ENCODE peak calls at places on chromosome 19, in eight cellular contexts. M, Z, G, U, X, A, F and Q are unnamed samples.

GRCh38 chr19:43439183-43440063 is 24.7 kb downstream of the TEX101 start:
- DNase-seq in M (no peak), Z (no peak), G (no peak), A (no peak), F (peak; percentile 19), U (peak; percentile 86), X (no peak), Q (no peak)

GRCh38 chr19:18415177-18415867 is 3.9 kb upstream of the SSBP4 start:
- DNase-seq in G (peak; percentile 66), F (peak; percentile 59), X (peak; percentile 89), U (no peak), M (no peak), A (peak; percentile 67), Z (peak; percentile 55), Q (peak; percentile 91)

GRCh38 chr19:46021531-46022041 is 1.3 kb downstream of the PGLYRP1 start:
- DNase-seq in U (no peak), M (no peak), G (no peak), X (peak; percentile 40), Z (no peak), F (no peak), A (no peak), Q (no peak)

GRCh38 chr19:57888107-57888493 is 737 bp downstream of the ZNF814 start:
- DNase-seq in Z (no peak), U (no peak), F (no peak), X (no peak), A (no peak), M (peak; percentile 9), G (no peak), Q (no peak)

GRCh38 chr19:19434483-19435045 is 29.1 kb downstream of the GATAD2A start:
- DNase-seq in M (no peak), X (no peak), G (peak; percentile 39), U (no peak), A (no peak), F (peak; percentile 31), Z (no peak), Q (peak; percentile 59)

GRCh38 chr19:10639836-10640235 is 14.3 kb upstream of the ILF3 start:
- DNase-seq in U (no peak), G (no peak), X (no peak), Z (no peak), F (no peak), A (no peak), M (no peak), Q (no peak)

GRCh38 chr19:58058428-58058827 is 654 bp upstream of the ZNF135 start:
- DNase-seq in A (no peak), M (peak; percentile 8), Z (no peak), G (no peak), U (no peak), F (no peak), X (no peak), Q (no peak)

GRCh38 chr19:48137411-48137810 is 26.8 kb upstream of the PLA2G4C start:
- DNase-seq in X (no peak), G (no peak), F (no peak), Z (no peak), M (no peak), U (no peak), A (no peak), Q (no peak)

GRCh38 chr19:56601375-56601774 is 6.3 kb downstream of the ZNF71 start:
- DNase-seq in U (no peak), F (peak; percentile 41), Z (no peak), G (peak; percentile 8), A (no peak), X (no peak), M (no peak), Q (no peak)

DNA sequence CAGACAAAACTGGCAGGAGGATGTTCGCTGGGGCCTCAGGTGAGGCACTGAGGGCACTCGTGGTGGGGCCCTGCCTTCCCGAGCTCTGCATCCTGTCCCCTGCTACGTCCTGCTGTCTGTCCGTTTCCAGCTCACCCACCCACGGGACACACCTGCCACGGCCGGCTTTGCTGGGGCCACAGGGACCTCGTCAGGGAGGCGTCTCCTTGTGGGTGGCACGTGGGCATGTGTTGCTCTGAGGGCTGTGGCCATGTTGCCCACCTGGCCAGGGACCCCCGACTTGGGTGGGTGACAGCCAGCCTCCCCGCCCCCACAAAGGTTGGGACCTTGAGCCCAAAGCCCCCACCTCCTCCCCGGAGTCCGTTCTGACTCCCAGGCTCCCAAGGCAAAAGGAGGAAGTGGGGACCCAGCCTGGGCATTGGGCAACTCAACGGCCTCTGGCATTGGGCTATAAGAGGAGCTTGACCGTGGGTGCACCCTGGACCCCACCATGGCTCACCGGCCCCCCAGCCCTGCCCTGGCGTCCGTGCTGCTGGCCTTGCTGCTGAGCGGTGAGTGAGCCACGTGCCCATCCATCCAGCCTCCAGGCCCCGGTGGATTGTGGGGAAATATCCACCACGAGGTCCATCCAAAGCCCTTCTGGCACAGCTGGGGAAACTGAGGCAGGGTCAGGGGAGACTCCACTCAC is at the start of gene PRTN3:
- DNase-seq in X (peak; percentile 66), U (no peak), Z (peak; percentile 37), G (no peak), F (no peak), M (no peak), A (no peak), Q (no peak)
- H3K27ac ChIP-seq in X (no peak within 1 kb of the TSS), U (no peak within 1 kb of the TSS), Z (no peak within 1 kb of the TSS), G (no peak within 1 kb of the TSS), F (no peak within 1 kb of the TSS), M (no peak within 1 kb of the TSS), A (no peak within 1 kb of the TSS), Q (no peak within 1 kb of the TSS)

DNA sequence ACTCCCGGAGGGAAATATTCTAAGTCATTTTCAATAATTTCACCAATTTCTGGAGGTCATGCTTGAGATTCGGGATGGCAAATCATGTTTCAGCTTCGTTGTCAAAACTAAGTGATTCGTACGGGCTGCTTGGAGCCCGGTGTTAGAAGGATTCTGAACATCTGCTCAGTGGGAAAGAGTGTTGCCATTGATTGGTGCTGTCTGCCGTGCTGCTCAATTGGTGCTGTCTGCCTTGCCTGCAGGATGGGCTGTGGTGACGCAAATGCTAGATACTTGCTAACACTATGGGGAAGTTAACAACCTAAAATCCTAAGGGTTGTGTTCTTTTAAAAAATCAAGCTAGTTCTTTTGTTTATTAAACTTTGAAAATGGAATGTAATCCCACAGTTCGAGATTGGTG is 17.3 kb upstream of the CACNG8 start:
- DNase-seq in M (no peak), Z (no peak), X (no peak), F (peak; percentile 20), A (no peak), U (no peak), G (peak; percentile 11), Q (no peak)
- H3K27ac ChIP-seq in M (no peak overlapping the region), Z (no peak overlapping the region), X (no peak overlapping the region), F (no peak overlapping the region), A (no peak overlapping the region), U (no peak overlapping the region), G (no peak overlapping the region), Q (no peak overlapping the region)

GRCh38 chr19:44740351-44740824 is 8.1 kb upstream of the BCL3 start:
- DNase-seq in A (no peak), F (no peak), G (no peak), U (no peak), X (no peak), Z (no peak), M (no peak), Q (no peak)
- H3K27ac ChIP-seq in A (no peak overlapping the region), F (no peak overlapping the region), G (no peak overlapping the region), U (no peak overlapping the region), X (no peak overlapping the region), Z (no peak overlapping the region), M (no peak overlapping the region), Q (no peak overlapping the region)

GRCh38 chr19:16405091-16405490 is 66.7 kb downstream of the EPS15L1 start:
- DNase-seq in A (no peak), U (no peak), G (no peak), X (no peak), M (no peak), F (no peak), Z (no peak), Q (no peak)

GRCh38 chr19:16400911-16401675 is 70.7 kb downstream of the EPS15L1 start:
- DNase-seq in M (no peak), X (peak; percentile 83), F (peak; percentile 56), Z (peak; percentile 19), A (peak; percentile 62), G (peak; percentile 4), U (no peak), Q (no peak)

GRCh38 chr19:16404396-16404795 is 67.4 kb downstream of the EPS15L1 start:
- DNase-seq in G (no peak), X (no peak), A (no peak), M (no peak), U (no peak), Z (no peak), F (no peak), Q (no peak)

GRCh38 chr19:16402076-16402475 is 69.7 kb downstream of the EPS15L1 start:
- DNase-seq in Z (no peak), X (peak; percentile 13), F (no peak), A (no peak), M (no peak), G (no peak), U (no peak), Q (no peak)

DNA sequence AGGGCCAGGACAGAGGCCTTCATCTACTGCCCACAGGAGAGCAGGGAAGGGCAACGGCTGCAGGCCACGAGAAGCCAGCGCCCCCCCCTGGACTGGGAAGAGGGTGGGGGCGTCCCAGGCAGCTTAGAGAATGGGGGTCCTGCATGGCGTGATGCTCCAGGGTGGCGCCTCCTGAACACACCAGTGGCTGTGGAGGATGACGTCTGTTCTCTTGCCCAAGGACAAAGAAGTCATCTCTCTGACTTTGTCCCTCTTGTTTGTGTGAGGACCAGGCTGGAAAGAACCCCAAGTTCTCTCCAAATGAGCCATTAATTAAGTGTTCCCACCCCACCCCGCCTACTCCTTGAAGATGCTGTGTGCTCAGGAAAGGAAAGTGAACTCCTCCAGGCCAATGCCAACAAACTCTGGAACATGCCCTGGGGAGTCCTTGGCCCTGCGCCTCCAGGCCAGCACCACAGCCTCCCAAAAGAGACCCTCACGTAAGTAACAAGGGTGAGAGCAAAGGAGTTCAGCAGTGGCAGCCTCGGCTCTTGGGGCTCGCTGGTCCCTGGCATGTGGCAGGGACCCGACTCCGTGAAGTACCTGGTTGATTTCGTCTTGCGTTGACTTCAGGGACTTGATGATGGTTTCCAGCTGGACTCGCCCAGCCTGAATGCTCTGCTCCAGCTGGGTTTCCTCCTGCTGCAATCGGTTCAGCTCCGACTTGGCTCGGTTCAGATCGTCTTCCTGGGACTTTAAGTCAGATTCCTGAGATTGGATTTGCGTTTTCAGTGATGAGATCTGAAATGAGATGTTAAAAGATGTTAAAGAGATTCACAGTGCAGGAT is 68.4 kb downstream of the EPS15L1 start:
- DNase-seq in F (no peak), Z (no peak), M (no peak), X (no peak), G (no peak), U (no peak), A (no peak), Q (peak; percentile 53)
- H3K27ac ChIP-seq in F (no peak overlapping the region), Z (peak overlapping the region; percentile 1), M (no peak overlapping the region), X (no peak overlapping the region), G (no peak overlapping the region), U (no peak overlapping the region), A (no peak overlapping the region), Q (no peak overlapping the region)

DNA sequence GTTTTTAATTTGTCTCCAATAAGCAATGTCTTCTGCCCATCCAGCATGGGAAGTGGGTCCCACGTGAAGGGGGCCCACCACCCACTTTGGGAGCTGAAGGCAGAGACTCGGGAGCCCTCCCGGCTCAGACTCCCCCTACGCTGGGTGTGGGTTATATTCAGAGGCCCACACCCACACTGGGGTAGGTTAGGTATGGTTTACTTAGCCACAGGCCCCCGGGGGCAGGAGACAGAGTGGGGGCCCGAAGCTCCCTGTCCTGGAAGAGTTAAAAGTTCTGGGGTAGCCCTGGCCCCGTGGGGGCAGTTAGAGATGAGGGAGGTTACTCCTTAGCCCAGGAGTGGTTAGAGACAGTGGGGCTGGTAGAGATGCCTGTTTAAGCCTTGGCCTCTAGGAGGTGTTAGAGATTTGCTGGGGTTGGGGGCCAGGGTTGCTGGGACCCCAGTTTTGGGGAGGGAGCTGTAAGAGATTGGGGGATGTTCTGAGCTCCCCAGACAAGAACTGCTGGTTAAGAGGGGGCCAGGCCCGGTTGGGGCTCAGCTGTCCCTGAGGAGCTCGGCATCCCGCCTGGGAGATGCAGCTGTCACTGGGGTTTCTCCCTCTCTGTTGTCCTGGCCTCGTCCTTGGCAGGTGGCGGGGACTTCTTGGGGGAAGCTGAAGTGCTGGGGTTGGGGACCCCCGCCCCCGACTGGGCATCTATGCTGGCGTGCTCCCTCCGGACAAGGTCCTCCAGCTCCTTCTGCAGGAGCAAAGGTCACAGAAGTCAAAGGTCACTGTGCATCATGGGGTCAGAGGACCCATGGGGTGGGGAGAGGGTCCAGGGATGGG is 712 bp upstream of the RINL start:
- DNase-seq in U (no peak), F (no peak), Z (no peak), M (no peak), A (no peak), X (no peak), G (no peak), Q (peak; percentile 41)
- H3K27ac ChIP-seq in U (peak overlapping the region; percentile 93), F (no peak overlapping the region), Z (peak overlapping the region; percentile 93), M (no peak overlapping the region), A (peak overlapping the region; percentile 58), X (no peak overlapping the region), G (no peak overlapping the region), Q (no peak overlapping the region)